ENCODE peak calls at places on chromosomes 7 and 10, in five cellular contexts. P is HCT116, Z is HepG2, O is H1, B is GM12878. R is an unnamed sample.

GRCh38 chr7:50553973-50554372 is 11.2 kb downstream of the DDC start:
- DNase-seq in Z (no peak), P (no peak), O (no peak), B (no peak), R (no peak)

GRCh38 chr10:3805791-3806381 is 20.9 kb upstream of the KLF6 start:
- DNase-seq in O (no peak), Z (no peak), P (peak), B (no peak), R (peak)

GRCh38 chr7:146700015-146700560 is 583.5 kb downstream of the CNTNAP2 start:
- DNase-seq in Z (no peak), O (no peak), P (no peak), B (no peak), R (no peak)

GRCh38 chr10:133445751-133446708 is 7.7 kb upstream of the SCART1 start:
- DNase-seq in O (no peak), Z (no peak), B (no peak), P (no peak), R (no peak)

GRCh38 chr7:135710417-135711138 is 17.4 kb downstream of the SLC13A4 start:
- DNase-seq in Z (peak), O (no peak), P (no peak), B (no peak), R (no peak)

GRCh38 chr7:23026164-23026563 is 12.2 kb upstream of the HYCC1 start:
- DNase-seq in P (no peak), B (no peak), O (no peak), Z (no peak), R (no peak)

GRCh38 chr10:103758294-103758681 is 97.1 kb downstream of the SH3PXD2A start:
- DNase-seq in P (no peak), O (no peak), Z (peak), B (no peak), R (peak)

GRCh38 chr7:83101540-83101939 is 61.1 kb downstream of the PCLO start:
- DNase-seq in Z (no peak), B (no peak), O (no peak), P (no peak), R (no peak)

GRCh38 chr10:121864653-121865052 is 63.2 kb downstream of the ATE1 start:
- DNase-seq in Z (no peak), O (no peak), P (no peak), B (no peak), R (no peak)

GRCh38 chr10:119268871-119269506 is 61.6 kb downstream of the GRK5 start:
- DNase-seq in O (no peak), P (no peak), B (peak), Z (no peak), R (peak)

DNA sequence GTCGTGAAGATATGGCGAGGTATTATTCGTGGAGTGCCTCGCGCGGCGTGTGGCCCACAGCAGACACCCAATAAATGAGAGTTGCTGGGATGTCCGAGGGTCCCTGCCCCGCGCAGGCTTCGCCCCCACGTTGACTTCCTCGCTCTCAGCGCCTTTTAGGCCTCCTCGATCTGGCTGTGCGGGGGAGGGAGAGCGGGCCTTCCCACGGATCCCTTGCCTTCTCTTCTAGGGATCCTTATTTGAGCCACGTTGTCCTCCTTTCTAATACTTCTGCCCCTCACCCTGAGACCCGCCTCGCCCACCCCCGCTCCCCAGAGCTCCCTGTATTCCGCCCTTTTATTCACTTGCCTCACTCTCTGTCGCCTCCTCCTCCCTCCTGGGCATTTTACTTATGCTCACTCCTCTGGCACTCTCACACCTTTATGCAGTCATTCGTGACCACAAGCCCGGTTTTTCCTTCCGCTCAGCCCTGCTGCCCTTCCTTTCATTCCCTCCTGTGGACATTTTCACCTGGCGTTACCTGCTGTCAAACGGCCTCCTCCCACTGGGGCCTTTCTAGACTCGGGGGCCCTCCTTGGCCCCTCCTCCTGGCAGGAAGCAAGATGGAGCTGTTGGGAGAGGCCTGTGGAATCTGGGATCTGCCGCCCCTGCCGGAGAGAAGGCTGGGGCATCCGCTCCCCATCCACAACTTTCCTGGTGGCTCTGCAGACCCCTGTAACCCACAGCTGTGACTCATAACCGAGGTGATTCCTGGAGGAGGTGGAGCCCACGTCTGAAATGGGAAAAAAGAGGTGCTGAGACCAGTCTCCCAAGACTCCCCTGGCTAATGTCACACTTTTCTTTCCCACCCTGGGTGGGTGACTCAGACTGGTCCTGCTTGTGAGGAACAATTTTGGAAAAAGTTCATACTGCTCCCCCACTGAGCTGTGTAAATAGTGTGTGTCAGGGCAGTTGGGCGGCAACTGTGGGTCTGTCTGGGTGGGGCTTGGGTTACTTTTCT is 1.0 kb downstream of the VCL start:
- DNase-seq in P (peak), O (peak), Z (peak), B (no peak), R (peak)
- TF ChIP-seq MAX in P (peak), O (no peak), Z (no peak), B (no peak), R (no peak)

DNA sequence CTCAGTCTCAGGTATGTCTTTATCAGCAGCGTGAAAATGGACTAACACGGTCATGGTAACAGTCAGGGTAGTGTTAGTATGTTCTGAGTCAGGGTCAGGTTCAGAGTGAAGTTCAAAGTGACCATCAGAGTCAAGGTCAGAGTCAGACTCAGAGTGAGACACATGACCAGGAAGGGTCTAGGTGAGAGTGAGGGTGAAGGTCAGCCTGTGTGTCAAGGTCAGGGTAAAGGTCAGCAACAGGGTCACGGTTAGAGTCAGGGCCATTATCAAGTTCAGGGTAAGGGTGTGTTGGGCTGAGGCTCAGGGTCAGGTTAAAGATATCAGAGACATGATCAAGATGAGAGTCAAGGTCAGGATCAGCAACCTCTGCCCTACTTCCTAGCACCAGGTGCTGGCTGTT is 4.0 kb downstream of the MRPS24 start:
- DNase-seq in P (no peak), Z (peak), B (no peak), O (no peak), R (no peak)
- TF ChIP-seq POLR2AphosphoS5 in P (no peak), Z (no peak), B (no peak), O (no peak), R (no peak)

GRCh38 chr10:113953505-113954272 is 90.0 kb upstream of the ADRB1 start:
- DNase-seq in B (no peak), Z (no peak), P (no peak), O (no peak), R (no peak)
- TF ChIP-seq CTCF in B (no peak), Z (peak), P (peak), O (no peak), R (peak)

GRCh38 chr7:33221374-33221773 is 92.0 kb downstream of the BBS9 start:
- DNase-seq in B (no peak), P (no peak), O (no peak), Z (no peak), R (no peak)
- TF ChIP-seq MAX in B (no peak), P (no peak), O (no peak), Z (no peak), R (no peak)

GRCh38 chr10:114345701-114346100 is 58.6 kb downstream of the AFAP1L2 start:
- DNase-seq in P (no peak), O (no peak), Z (no peak), B (no peak), R (no peak)

GRCh38 chr10:114347791-114348190 is 56.5 kb downstream of the AFAP1L2 start:
- DNase-seq in B (no peak), P (no peak), O (no peak), Z (no peak), R (no peak)

GRCh38 chr10:114343623-114344306 is 60.5 kb downstream of the AFAP1L2 start:
- DNase-seq in B (no peak), O (no peak), P (no peak), Z (no peak), R (peak)

GRCh38 chr10:114347191-114347739 is 57.0 kb downstream of the AFAP1L2 start:
- DNase-seq in B (no peak), Z (no peak), P (no peak), O (no peak), R (no peak)

DNA sequence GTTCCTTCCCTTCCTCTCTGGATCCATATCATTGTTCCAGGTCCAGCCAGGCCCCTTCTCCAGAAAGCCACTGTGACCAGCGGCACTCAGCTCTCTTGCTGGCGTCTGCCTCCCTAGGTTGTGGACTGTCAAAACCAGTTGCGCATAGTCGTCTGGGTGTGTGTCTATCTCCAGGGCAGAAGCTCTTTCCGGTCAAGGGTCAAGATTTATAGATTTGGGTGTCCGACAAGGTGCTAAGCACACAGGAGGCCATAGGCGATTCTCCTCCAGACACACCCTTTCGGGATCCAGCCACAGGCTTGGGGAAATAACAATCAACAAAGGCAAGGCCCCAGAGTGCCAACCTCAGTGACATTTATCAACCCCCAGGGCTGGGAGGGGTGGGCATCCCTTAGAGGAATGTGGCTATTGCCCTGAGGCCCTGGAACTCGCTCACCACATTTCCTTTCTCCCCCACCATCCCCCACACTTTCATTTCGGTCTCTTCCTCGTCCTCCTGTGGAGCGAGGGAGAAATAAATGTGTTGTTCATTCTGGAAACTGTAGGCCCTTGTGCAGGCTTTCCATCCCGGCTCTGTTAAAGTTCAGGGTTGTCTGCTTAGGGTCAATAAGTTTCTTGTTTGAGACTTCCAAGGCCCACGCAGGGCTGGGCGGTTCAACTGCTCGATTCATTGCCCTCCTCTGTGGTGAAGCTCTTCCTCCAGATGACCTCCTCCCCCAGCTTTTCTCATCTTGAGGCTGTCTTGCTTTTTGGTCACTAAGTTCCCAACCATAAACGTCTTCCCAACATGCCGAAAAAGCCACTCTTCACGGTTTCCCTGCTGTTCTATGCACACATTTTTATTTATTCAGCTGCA is 57.9 kb downstream of the AFAP1L2 start:
- DNase-seq in B (no peak), Z (no peak), P (no peak), O (no peak), R (no peak)
- TF ChIP-seq POLR2AphosphoS5 in B (no peak), Z (no peak), P (no peak), O (no peak), R (no peak)

DNA sequence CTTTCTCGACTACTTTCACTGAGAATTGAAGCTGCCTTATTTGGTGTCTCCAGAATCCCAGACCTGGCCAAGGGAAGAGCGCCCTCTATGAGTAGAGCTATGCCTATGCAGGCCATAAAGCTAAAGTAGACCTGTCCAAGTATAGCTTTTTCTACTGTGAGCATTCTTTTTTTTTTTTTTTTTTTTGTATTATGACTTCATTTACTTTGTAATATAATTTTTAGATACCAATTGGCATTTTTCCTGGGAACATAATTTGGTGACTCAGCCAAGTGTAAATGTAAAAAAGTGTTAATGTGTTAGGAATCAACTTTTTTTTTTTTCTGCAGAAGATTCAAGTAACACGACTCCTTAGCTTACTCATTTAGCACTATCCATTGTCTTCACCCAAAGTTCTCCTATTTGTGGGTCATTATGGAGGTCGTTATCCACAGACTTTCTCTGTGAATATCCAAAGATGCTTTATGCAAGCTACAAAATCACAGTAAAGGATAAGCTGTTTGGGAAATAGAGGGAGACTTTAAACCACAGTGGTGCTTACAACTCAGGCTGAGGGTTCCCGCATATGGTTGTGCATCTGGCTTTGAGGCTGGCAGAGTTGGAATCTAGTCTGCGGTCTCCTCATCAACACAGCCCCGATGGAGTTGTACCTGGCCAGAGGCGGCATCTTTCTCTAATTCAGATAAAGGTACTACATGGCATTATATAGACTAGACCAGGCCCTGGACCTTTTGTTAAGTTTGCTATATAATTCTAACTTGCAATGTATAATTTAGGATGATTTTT is 1040.2 kb upstream of the SORCS1 start:
- DNase-seq in P (no peak), Z (no peak), B (peak), O (peak), R (no peak)
- TF ChIP-seq CTCF in P (peak), Z (no peak), B (peak), O (peak), R (no peak)

GRCh38 chr7:157850481-157851444 is 514.0 kb downstream of the DNAJB6 start:
- DNase-seq in P (no peak), B (no peak), Z (no peak), O (no peak), R (no peak)

GRCh38 chr7:157853076-157853788 is 516.4 kb downstream of the DNAJB6 start:
- DNase-seq in B (no peak), O (no peak), P (no peak), Z (no peak), R (no peak)

GRCh38 chr7:157849726-157850125 is 512.9 kb downstream of the DNAJB6 start:
- DNase-seq in B (no peak), O (no peak), Z (no peak), P (no peak), R (no peak)

GRCh38 chr7:157853789-157854065 is 516.9 kb downstream of the DNAJB6 start:
- DNase-seq in Z (no peak), P (no peak), B (no peak), O (no peak), R (no peak)

GRCh38 chr7:157851501-157852067 is 514.8 kb downstream of the DNAJB6 start:
- DNase-seq in O (no peak), B (no peak), P (peak), Z (peak), R (no peak)
- TF ChIP-seq MAX in O (no peak), B (no peak), P (no peak), Z (no peak), R (no peak)

DNA sequence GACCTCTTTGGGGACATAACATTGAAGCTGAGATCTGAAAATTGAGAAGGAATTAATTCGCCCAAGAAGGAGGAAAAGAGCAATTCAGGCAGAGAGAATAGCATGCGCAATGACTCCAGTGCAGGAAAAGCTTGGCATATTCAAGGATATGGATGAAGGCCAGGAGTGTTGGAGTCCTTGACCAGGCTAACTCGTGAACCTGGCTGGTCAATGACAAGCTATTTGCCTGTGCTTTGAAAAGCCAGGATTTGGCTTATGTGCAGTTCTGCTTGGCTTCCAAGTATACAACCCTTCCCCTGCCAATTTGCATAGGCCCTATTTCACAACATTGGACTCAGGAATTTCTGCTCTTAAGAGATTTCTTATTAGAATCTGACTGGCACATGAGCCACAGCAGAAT is 72.2 kb upstream of the SP8 start:
- DNase-seq in Z (no peak), P (no peak), B (no peak), O (no peak), R (no peak)
- TF ChIP-seq POLR2AphosphoS5 in Z (no peak), P (no peak), B (no peak), O (no peak), R (no peak)

DNA sequence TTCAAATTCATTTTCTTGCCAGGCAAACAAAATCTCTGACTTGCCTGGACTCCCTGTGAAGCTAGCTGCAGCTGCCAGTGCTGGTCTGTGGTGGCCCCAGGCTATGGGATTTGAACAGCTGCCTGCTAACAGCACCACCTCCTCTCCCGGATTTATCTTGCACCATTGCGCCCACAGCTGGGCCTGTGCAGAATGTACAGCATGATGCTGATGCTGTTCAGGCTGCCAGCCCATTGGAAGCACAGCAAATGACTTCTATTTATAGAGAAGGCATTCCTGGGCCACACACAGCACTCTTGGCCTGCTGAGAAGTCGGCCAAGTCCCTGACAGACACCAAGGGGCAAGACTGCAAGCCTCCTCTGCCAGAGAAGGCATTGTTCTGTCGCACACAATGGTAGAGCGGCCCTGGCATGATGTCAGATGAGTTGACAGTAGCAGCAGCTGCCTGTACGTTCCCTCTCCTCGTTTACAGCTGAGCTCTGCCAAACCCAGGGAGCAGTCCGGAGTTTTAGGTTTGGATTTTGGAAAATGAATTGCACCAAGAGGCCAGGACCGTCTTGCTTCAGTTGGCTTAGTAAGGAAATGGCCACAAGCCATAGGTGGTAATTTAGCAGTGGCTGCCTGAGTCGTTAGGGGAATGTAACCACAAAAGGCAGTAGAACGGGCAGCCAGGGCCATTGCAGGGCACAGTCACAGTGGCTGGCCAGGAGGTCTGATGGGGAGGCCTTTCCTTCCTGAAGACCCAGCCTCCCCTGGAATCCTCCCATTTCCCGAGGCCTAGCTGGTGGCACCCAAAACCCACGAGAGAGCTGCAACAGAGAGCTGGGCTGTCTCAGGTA is 38.5 kb downstream of the MTURN start:
- DNase-seq in O (no peak), Z (peak), P (no peak), B (no peak), R (no peak)
- TF ChIP-seq CTCF in O (peak), Z (peak), P (no peak), B (no peak), R (no peak)

GRCh38 chr10:125259651-125260050 is 99.3 kb upstream of the CTBP2 start:
- DNase-seq in Z (no peak), P (no peak), O (no peak), B (no peak), R (no peak)

GRCh38 chr10:125262414-125262813 is 102.1 kb upstream of the CTBP2 start:
- DNase-seq in B (no peak), O (no peak), P (no peak), Z (no peak), R (no peak)

GRCh38 chr10:125261491-125262186 is 101.3 kb upstream of the CTBP2 start:
- DNase-seq in B (no peak), O (no peak), P (no peak), Z (no peak), R (no peak)

GRCh38 chr10:125258676-125259075 is 98.3 kb upstream of the CTBP2 start:
- DNase-seq in B (no peak), P (no peak), O (no peak), Z (no peak), R (no peak)

DNA sequence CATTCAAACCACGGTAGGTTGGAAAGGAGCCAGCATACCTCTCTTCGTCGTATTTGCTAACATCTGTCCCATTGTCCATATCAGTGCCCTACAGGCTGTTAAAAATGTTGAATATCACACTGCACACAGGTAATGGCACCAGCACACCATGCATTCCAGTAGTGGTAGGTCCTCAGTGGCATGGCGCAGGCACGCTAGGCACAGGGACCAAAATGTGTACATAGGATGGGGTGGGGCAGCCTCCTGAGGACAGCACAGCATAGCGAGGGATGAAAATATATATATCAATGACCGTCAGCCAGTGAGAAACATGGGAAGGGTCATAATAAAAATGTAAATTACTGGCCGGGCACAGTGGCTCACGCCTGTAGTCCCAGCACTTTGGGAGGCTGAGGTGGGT is 99.9 kb upstream of the CTBP2 start:
- DNase-seq in O (no peak), P (no peak), B (no peak), Z (no peak), R (no peak)
- TF ChIP-seq MAX in O (no peak), P (no peak), B (no peak), Z (no peak), R (no peak)